ENCODE peak calls at places on chromosomes 11 and 22, in nine cellular contexts. One of them, this sample, is unnamed.

GRCh38 chr22:37525073-37525745 is 6.0 kb upstream of the CARD10 start:
- DNase-seq in heart right ventricle: no peak
- DNase-seq in SW 1271: peak; percentile 77
- DNase-seq in B cell: no peak
- DNase-seq in posterior vena cava: no peak
- DNase-seq in CD4-positive, alpha-beta memory T cell: no peak
- DNase-seq in psoas muscle: no peak
- DNase-seq in foreskin fibroblast: peak; percentile 85
- DNase-seq in cardiac fibroblast: peak; percentile 83
- DNase-seq in this sample: no peak

GRCh38 chr11:57203882-57204281 is 22.1 kb downstream of the LRRC55 start:
- DNase-seq in heart right ventricle: no peak
- DNase-seq in SW 1271: no peak
- DNase-seq in B cell: no peak
- DNase-seq in posterior vena cava: no peak
- DNase-seq in CD4-positive, alpha-beta memory T cell: no peak
- DNase-seq in psoas muscle: no peak
- DNase-seq in foreskin fibroblast: no peak
- DNase-seq in cardiac fibroblast: no peak
- DNase-seq in this sample: no peak

GRCh38 chr22:20140521-20140964 is 8.9 kb downstream of the ZDHHC8 start:
- DNase-seq in heart right ventricle: no peak
- DNase-seq in SW 1271: no peak
- DNase-seq in B cell: no peak
- DNase-seq in posterior vena cava: no peak
- DNase-seq in CD4-positive, alpha-beta memory T cell: no peak
- DNase-seq in psoas muscle: no peak
- DNase-seq in foreskin fibroblast: no peak
- DNase-seq in cardiac fibroblast: no peak
- DNase-seq in this sample: no peak

GRCh38 chr11:45021692-45022130 is 71.0 kb upstream of the TP53I11 start:
- DNase-seq in heart right ventricle: peak; percentile 83
- DNase-seq in SW 1271: no peak
- DNase-seq in B cell: no peak
- DNase-seq in posterior vena cava: peak; percentile 93
- DNase-seq in CD4-positive, alpha-beta memory T cell: no peak
- DNase-seq in psoas muscle: peak; percentile 93
- DNase-seq in foreskin fibroblast: no peak
- DNase-seq in cardiac fibroblast: peak; percentile 58
- DNase-seq in this sample: peak; percentile 76

GRCh38 chr11:31646206-31646605 is 136.6 kb downstream of the ELP4 start:
- DNase-seq in heart right ventricle: no peak
- DNase-seq in SW 1271: no peak
- DNase-seq in B cell: no peak
- DNase-seq in posterior vena cava: no peak
- DNase-seq in CD4-positive, alpha-beta memory T cell: no peak
- DNase-seq in psoas muscle: no peak
- DNase-seq in foreskin fibroblast: no peak
- DNase-seq in cardiac fibroblast: peak; percentile 61
- DNase-seq in this sample: no peak

GRCh38 chr11:75768112-75768908 is at the start of gene DGAT2:
- DNase-seq in heart right ventricle: peak; percentile 79
- DNase-seq in SW 1271: peak; percentile 35
- DNase-seq in B cell: peak; percentile 82
- DNase-seq in posterior vena cava: peak; percentile 93
- DNase-seq in CD4-positive, alpha-beta memory T cell: peak; percentile 50
- DNase-seq in psoas muscle: peak; percentile 88
- DNase-seq in foreskin fibroblast: peak; percentile 38
- DNase-seq in cardiac fibroblast: peak; percentile 62
- DNase-seq in this sample: peak; percentile 91

GRCh38 chr11:78564037-78564888 is 10.4 kb downstream of the NARS2 start:
- DNase-seq in heart right ventricle: no peak
- DNase-seq in SW 1271: no peak
- DNase-seq in B cell: peak; percentile 52
- DNase-seq in posterior vena cava: no peak
- DNase-seq in CD4-positive, alpha-beta memory T cell: peak; percentile 60
- DNase-seq in psoas muscle: no peak
- DNase-seq in foreskin fibroblast: peak; percentile 41
- DNase-seq in cardiac fibroblast: peak; percentile 85
- DNase-seq in this sample: no peak

GRCh38 chr11:124301482-124301881 is 12.3 kb downstream of the OR8D1 start:
- DNase-seq in heart right ventricle: no peak
- DNase-seq in SW 1271: no peak
- DNase-seq in B cell: no peak
- DNase-seq in posterior vena cava: no peak
- DNase-seq in CD4-positive, alpha-beta memory T cell: no peak
- DNase-seq in psoas muscle: no peak
- DNase-seq in foreskin fibroblast: no peak
- DNase-seq in cardiac fibroblast: peak; percentile 81
- DNase-seq in this sample: no peak

GRCh38 chr11:75565221-75565814 is 3.3 kb downstream of the SERPINH1 start:
- DNase-seq in heart right ventricle: peak; percentile 60
- DNase-seq in SW 1271: no peak
- DNase-seq in B cell: no peak
- DNase-seq in posterior vena cava: peak; percentile 90
- DNase-seq in CD4-positive, alpha-beta memory T cell: no peak
- DNase-seq in psoas muscle: peak; percentile 83
- DNase-seq in foreskin fibroblast: peak; percentile 90
- DNase-seq in cardiac fibroblast: peak; percentile 88
- DNase-seq in this sample: no peak